ENCODE peak calls at places on chromosomes 1 and 21, in five cellular contexts. R, B, I, V and C are unnamed samples.

GRCh38 chr1:1348420-1349255 is 580 bp downstream of the DVL1 start:
- DNase-seq in R (no peak), B (no peak), I (no peak), V (peak), C (no peak)

GRCh38 chr1:10217748-10218441 is 7.5 kb downstream of the KIF1B start:
- DNase-seq in R (no peak), B (no peak), I (no peak), V (peak), C (no peak)

GRCh38 chr1:229841230-229841629 is 215.2 kb downstream of the URB2 start:
- DNase-seq in R (no peak), B (no peak), I (no peak), V (peak), C (no peak)

GRCh38 chr1:48223372-48224081 is 1.0 kb downstream of the SLC5A9 start:
- DNase-seq in R (no peak), B (no peak), I (peak), V (no peak), C (no peak)

GRCh38 chr1:164310166-164310565 is 248.8 kb upstream of the PBX1 start:
- DNase-seq in R (no peak), B (no peak), I (no peak), V (no peak), C (no peak)

GRCh38 chr1:112058815-112059450 is 69.5 kb upstream of the KCND3 start:
- DNase-seq in R (no peak), B (no peak), I (no peak), V (peak), C (no peak)

GRCh38 chr1:204143276-204144041 is 8.4 kb downstream of the ETNK2 start:
- DNase-seq in R (no peak), B (no peak), I (peak), V (no peak), C (no peak)

GRCh38 chr1:55735110-55735509 is 519.9 kb upstream of the USP24 start:
- DNase-seq in R (no peak), B (no peak), I (no peak), V (peak), C (no peak)

GRCh38 chr1:18350783-18351182 is 129.9 kb upstream of the KLHDC7A start:
- DNase-seq in R (no peak), B (no peak), I (no peak), V (no peak), C (no peak)

GRCh38 chr1:87449348-87449963 is 120.8 kb downstream of the LMO4 start:
- DNase-seq in R (no peak), B (no peak), I (peak), V (peak), C (no peak)

GRCh38 chr1:205528887-205529825 is 24.7 kb downstream of the CDK18 start:
- DNase-seq in R (peak), B (peak), I (peak), V (peak), C (peak)

GRCh38 chr1:214341918-214342317 is 61.0 kb downstream of the SMYD2 start:
- DNase-seq in R (no peak), B (no peak), I (no peak), V (no peak), C (no peak)

GRCh38 chr1:149942207-149942606 is 5.5 kb upstream of the MTMR11 start:
- DNase-seq in R (no peak), B (no peak), I (no peak), V (no peak), C (no peak)

GRCh38 chr1:98662354-98662665 is 789 bp downstream of the SNX7 start:
- DNase-seq in R (no peak), B (no peak), I (no peak), V (no peak), C (no peak)

GRCh38 chr21:45138199-45139002 is 64.0 kb downstream of the ADARB1 start:
- DNase-seq in R (peak), B (peak), I (peak), V (no peak), C (no peak)
- TF ChIP-seq CTCF in R (peak), B (peak), I (peak), V (peak), C (peak)

DNA sequence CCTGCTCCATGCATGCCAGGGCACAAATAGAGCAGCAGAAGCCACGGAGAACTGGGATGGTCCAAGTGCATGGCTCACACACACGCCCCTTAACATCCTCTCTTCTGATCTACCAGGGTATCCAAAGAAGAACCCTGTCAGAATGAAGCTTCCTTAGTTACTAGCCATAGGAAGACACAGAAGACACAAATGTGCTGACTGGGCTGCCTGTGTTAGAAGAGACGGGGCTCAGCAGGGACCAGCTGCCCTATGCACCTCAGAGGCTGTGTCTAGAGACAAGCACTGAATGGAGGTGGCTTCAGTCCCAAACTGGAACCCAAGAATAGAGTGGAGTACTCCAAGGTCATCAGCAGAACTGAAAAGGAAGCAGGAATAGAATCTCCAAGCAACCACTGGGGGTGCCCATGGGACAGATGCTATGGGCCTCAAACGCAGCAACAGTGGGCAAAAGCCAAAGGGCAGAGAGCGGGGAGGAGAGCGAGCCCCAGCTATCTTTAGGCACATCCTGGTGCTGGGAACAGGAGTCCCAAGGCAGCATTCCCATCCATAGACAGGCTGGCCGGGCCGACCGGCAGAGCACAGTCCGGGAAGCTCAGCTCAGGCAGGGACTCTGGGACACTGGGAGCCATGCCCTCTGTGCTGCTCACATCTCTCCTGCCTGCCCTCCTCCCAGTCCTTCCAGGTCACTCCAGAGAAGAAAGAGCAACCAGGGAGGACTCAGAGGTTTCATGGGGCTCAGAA is 9.5 kb downstream of the SLC6A9 start:
- DNase-seq in R (no peak), B (no peak), I (no peak), V (no peak), C (no peak)
- TF ChIP-seq CTCF in R (no peak), B (no peak), I (no peak), V (no peak), C (no peak)

GRCh38 chr1:154431586-154432373 is 26.6 kb downstream of the IL6R start:
- DNase-seq in R (no peak), B (no peak), I (no peak), V (peak), C (no peak)
- TF ChIP-seq CTCF in R (no peak), B (no peak), I (no peak), V (no peak), C (no peak)

DNA sequence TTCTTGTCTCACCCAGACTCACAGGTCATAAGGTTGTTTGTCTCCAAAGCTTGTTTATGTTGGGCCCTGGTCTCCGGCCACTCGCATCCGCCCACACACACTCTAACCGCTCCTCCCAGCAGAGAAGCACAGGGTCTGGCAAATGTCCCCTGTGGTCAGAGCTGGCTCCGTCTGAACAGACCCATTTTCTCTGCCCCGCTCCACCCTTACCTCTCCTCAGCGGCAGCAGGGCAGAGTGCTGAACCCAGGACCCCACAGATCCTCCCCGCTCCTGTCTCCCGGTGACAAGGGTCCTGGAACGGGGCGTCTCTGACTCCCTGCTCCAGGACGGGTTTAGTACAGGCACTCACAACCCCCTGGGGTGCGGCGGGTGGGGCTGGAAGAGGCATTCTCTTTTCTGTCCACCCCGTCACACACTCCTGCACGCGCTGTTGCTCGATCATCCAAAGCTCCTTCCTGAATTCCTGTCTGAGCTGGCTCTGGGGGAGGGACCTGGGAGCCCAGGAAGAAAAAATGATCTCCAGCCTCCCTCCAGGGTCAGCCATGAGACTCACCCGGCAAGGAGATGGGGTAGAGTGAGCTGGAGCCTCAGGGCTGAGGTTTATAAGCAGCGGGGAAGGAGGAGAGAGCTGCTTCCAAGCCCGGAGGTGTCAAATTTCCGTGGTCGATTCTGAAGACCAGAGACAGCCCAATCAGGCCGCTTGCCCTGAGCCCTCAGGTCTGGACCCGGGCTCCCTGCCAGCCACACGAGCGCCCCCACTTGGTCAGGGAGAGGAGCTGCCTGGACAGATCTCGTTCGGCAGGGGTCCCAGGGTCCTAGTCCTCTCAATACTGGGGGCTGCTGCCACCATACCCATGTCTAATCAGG is at the start of gene S100A13:
- DNase-seq in R (peak), B (no peak), I (peak), V (peak), C (peak)
- TF ChIP-seq CTCF in R (peak), B (no peak), I (peak), V (peak), C (peak)

DNA sequence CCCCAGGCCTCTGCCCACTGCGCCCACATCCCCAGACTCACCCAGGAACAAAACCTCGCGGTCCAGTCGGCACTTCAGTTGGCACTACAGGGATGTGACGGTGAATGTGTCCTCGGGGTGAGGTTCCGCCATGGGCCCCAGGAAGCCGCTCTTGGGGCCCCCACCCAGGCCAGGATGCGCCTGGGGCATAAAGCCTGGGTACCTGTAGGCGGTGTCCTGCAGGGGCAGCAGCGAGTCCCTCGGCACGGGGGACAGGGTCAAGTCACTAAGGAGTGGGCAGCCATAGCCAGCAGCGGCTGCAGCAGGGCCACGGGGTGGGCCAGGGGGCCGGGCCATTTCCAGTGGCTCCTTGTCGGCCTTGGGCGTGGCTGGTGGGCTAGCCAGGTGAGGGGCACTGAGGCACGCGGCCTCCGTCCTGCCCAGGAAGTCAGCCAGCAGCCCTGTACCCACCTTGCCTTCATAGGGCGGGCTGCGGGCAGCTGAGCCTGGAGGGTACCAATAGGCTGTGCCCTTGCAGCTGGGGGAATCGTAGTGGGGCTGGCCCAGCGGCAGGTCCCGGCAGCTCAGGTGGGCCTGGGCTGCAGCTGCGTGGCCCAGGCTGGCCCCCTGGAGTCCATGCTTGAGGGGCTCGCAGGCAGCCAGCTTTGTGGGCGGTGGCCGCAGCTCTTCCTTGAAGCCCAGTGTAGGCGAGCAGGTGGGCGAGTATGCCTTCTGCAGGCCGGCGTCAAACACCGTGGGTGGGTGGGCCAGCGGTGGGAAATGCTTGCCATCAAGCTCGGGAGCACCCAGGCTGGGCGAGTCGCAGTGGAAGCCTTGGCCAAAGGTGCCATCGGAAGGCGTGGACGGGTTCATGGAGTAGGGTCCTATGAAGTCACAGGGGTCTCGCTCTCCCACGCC is 56.5 kb downstream of the AHDC1 start:
- DNase-seq in R (no peak), B (no peak), I (no peak), V (no peak), C (no peak)
- TF ChIP-seq CTCF in R (no peak), B (no peak), I (no peak), V (no peak), C (peak)

GRCh38 chr1:24934300-24935195 is 4.5 kb upstream of the RUNX3 start:
- DNase-seq in R (no peak), B (no peak), I (no peak), V (no peak), C (no peak)
- TF ChIP-seq CTCF in R (no peak), B (no peak), I (no peak), V (no peak), C (no peak)

GRCh38 chr1:156489935-156490293 is 10.7 kb downstream of the MEF2D start:
- DNase-seq in R (no peak), B (no peak), I (no peak), V (no peak), C (no peak)

GRCh38 chr1:156492013-156492590 is 8.5 kb downstream of the MEF2D start:
- DNase-seq in R (no peak), B (no peak), I (no peak), V (no peak), C (no peak)

GRCh38 chr1:156489166-156489934 is 11.2 kb downstream of the MEF2D start:
- DNase-seq in R (no peak), B (no peak), I (no peak), V (no peak), C (no peak)

GRCh38 chr1:156491151-156491949 is 9.2 kb downstream of the MEF2D start:
- DNase-seq in R (no peak), B (no peak), I (no peak), V (no peak), C (no peak)

GRCh38 chr1:156490401-156491032 is 10.1 kb downstream of the MEF2D start:
- DNase-seq in R (no peak), B (no peak), I (no peak), V (no peak), C (no peak)
- TF ChIP-seq CTCF in R (peak), B (no peak), I (no peak), V (no peak), C (no peak)

DNA sequence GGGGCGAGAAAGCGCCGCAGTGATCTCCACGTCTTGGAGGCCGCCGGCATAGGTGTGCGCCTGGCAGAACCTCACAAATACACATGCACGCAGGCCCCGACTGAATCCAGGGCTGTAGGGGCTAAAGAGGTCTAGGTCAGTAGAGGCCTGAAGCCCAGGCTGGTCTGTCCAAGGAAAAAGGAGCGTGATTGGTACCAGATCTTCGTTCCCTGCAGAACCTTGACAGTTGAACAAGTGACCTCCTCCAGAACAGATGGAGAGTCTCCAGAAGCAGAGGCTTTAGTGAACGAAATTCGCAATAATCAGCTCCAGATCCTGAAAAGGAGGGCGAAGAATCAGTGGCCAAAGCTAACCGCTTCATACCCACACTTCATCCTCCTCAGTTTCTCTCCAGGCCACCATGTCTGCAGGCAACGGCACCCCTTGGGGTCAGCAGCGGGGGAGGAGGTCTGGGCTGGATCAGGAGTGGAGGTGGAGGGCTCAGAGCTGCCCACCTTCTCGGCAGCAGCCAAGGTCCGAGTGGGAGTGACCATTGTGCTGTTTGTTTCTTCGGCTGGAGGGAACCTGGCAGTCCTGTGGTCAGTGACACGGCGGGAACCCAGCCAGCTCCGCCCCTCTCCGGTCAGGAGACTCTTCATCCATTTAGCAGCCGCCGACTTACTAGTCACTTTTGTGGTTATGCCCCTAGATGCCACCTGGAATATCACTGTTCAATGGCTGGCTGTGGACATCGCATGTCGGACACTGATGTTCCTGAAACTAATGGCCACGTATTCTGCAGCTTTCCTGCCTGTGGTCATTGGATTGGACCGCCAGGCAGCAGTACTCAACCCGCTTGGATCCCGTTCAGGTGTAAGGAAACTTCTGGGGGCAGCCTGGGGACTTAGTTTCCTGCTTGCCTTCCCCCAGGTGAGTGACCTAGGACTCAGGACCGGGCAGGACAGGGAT is 749 bp upstream of the PEX11B start:
- DNase-seq in R (peak), B (no peak), I (peak), V (peak), C (no peak)
- TF ChIP-seq CTCF in R (no peak), B (no peak), I (no peak), V (no peak), C (no peak)